ENCODE peak calls at places on chromosomes 3 and 15, in eight cellular contexts. K is activated naive CD4-positive, alpha-beta T cell; M is mesothelial cell of epicardium; W is fibroblast of lung; S is neuronal stem cell; H is cerebellum; U is A549; D is fibroblast of pulmonary artery. C is an unnamed sample.

GRCh38 chr15:37095993-37096877 is 4.1 kb downstream of the MEIS2 start:
- DNase-seq in K (no peak), M (no peak), W (no peak), S (peak; percentile 17), H (no peak), U (no peak), D (no peak), C (no peak)

GRCh38 chr15:63860161-63860954 is 26.6 kb upstream of the HERC1 start:
- DNase-seq in K (no peak), M (no peak), W (no peak), S (no peak), H (no peak), U (no peak), D (no peak), C (no peak)

GRCh38 chr3:120652896-120653545 is 29.0 kb downstream of the HGD start:
- DNase-seq in K (no peak), M (no peak), W (no peak), S (no peak), H (no peak), U (no peak), D (no peak), C (no peak)

GRCh38 chr3:123809597-123809996 is 74.5 kb downstream of the MYLK start:
- DNase-seq in K (no peak), M (no peak), W (no peak), S (no peak), H (no peak), U (no peak), D (peak; percentile 84), C (peak; percentile 69)

GRCh38 chr3:34837848-34838741 is 801.2 kb upstream of the ARPP21 start:
- DNase-seq in K (no peak), M (no peak), W (no peak), S (no peak), H (no peak), U (no peak), D (peak; percentile 31), C (no peak)

GRCh38 chr3:197507081-197507480 is 48.7 kb downstream of the BDH1 start:
- DNase-seq in K (no peak), M (no peak), W (no peak), S (no peak), H (no peak), U (no peak), D (no peak), C (no peak)

GRCh38 chr3:70233812-70234211 is 78.6 kb downstream of the MDFIC2 start:
- DNase-seq in K (no peak), M (no peak), W (no peak), S (no peak), H (no peak), U (no peak), D (no peak), C (no peak)

GRCh38 chr3:8658326-8659212 is 14.0 kb upstream of the SSUH2 start:
- DNase-seq in K (no peak), M (peak; percentile 37), W (peak; percentile 28), S (no peak), H (no peak), U (peak; percentile 81), D (peak; percentile 72), C (peak; percentile 87)

GRCh38 chr15:33292718-33293307 is 18.0 kb upstream of the RYR3 start:
- DNase-seq in K (no peak), M (peak; percentile 48), W (peak; percentile 65), S (peak; percentile 70), H (peak; percentile 13), U (peak; percentile 74), D (peak; percentile 69), C (peak; percentile 62)

GRCh38 chr3:197154-197855 is 742 bp downstream of the CHL1 start:
- DNase-seq in K (no peak), M (peak; percentile 19), W (no peak), S (peak; percentile 40), H (peak; percentile 35), U (no peak), D (no peak), C (no peak)

GRCh38 chr3:5285439-5285838 is 97.9 kb downstream of the EDEM1 start:
- DNase-seq in K (no peak), M (no peak), W (no peak), S (no peak), H (no peak), U (no peak), D (no peak), C (no peak)

GRCh38 chr3:170982733-170983132 is 43.8 kb downstream of the SLC2A2 start:
- DNase-seq in K (no peak), M (no peak), W (no peak), S (no peak), H (no peak), U (no peak), D (no peak), C (no peak)

GRCh38 chr3:191721390-191721801 is 260.4 kb downstream of the PYDC2 start:
- DNase-seq in K (no peak), M (no peak), W (no peak), S (no peak), H (no peak), U (no peak), D (peak; percentile 17), C (no peak)

GRCh38 chr3:107670991-107671390 is 148.2 kb downstream of the BBX start:
- DNase-seq in K (no peak), M (no peak), W (no peak), S (no peak), H (no peak), U (no peak), D (no peak), C (no peak)

GRCh38 chr15:78093242-78094020 is 1.1 kb downstream of the SH2D7 start:
- DNase-seq in K (no peak), M (no peak), W (peak; percentile 96), S (no peak), H (no peak), U (no peak), D (peak; percentile 90), C (peak; percentile 65)

GRCh38 chr15:42143356-42143755 is 13.1 kb downstream of the PLA2G4F start:
- DNase-seq in K (no peak), M (no peak), W (no peak), S (no peak), H (no peak), U (no peak), D (no peak), C (no peak)

GRCh38 chr3:188829577-188829976 is 342.2 kb upstream of the TPRG1 start:
- DNase-seq in K (no peak), M (no peak), W (no peak), S (no peak), H (no peak), U (no peak), D (no peak), C (no peak)

GRCh38 chr15:42528970-42529369 is 19.6 kb downstream of the LRRC57 start:
- DNase-seq in K (no peak), M (no peak), W (peak; percentile 66), S (no peak), H (no peak), U (no peak), D (no peak), C (no peak)

GRCh38 chr3:129563332-129563731 is 20.4 kb downstream of the H1-8 start:
- DNase-seq in K (no peak), M (no peak), W (no peak), S (no peak), H (no peak), U (no peak), D (no peak), C (no peak)

GRCh38 chr15:31487811-31488436 is 161.3 kb downstream of the KLF13 start:
- DNase-seq in K (no peak), M (no peak), W (peak; percentile 37), S (no peak), H (no peak), U (peak; percentile 29), D (peak; percentile 18), C (peak; percentile 40)

GRCh38 chr3:130405956-130406355 is 60.5 kb downstream of the COL6A5 start:
- DNase-seq in K (no peak), M (no peak), W (no peak), S (no peak), H (no peak), U (no peak), D (no peak), C (no peak)

GRCh38 chr3:26920579-26920978 is 298.0 kb downstream of the LRRC3B start:
- DNase-seq in K (no peak), M (no peak), W (no peak), S (peak; percentile 17), H (no peak), U (no peak), D (no peak), C (no peak)

GRCh38 chr3:108899530-108899929 is 54.1 kb downstream of the GUCA1C start:
- DNase-seq in K (no peak), M (no peak), W (no peak), S (no peak), H (no peak), U (no peak), D (no peak), C (no peak)

GRCh38 chr3:187186801-187187421 is 10.4 kb upstream of the RTP1 start:
- DNase-seq in K (no peak), M (no peak), W (peak; percentile 84), S (no peak), H (no peak), U (peak; percentile 22), D (peak; percentile 79), C (peak; percentile 89)

GRCh38 chr15:41241251-41241964 is 10.3 kb downstream of the CHP1 start:
- DNase-seq in K (no peak), M (no peak), W (no peak), S (no peak), H (peak; percentile 21), U (no peak), D (peak; percentile 29), C (no peak)

GRCh38 chr3:34005886-34006285 is 207.5 kb downstream of the PDCD6IP start:
- DNase-seq in K (no peak), M (no peak), W (peak; percentile 29), S (no peak), H (no peak), U (no peak), D (peak; percentile 31), C (peak; percentile 67)

GRCh38 chr3:143507735-143508580 is 340.3 kb downstream of the SLC9A9 start:
- DNase-seq in K (no peak), M (no peak), W (peak; percentile 70), S (no peak), H (no peak), U (peak; percentile 15), D (peak; percentile 64), C (peak; percentile 85)

GRCh38 chr15:25671132-25671531 is 192.0 kb downstream of the ATP10A start:
- DNase-seq in K (no peak), M (no peak), W (no peak), S (no peak), H (peak; percentile 20), U (no peak), D (no peak), C (no peak)

GRCh38 chr3:30098206-30098605 is 508.2 kb upstream of the TGFBR2 start:
- DNase-seq in K (no peak), M (no peak), W (no peak), S (no peak), H (no peak), U (no peak), D (no peak), C (no peak)

GRCh38 chr15:47553933-47554332 is 163.4 kb upstream of the SEMA6D start:
- DNase-seq in K (no peak), M (no peak), W (no peak), S (no peak), H (no peak), U (no peak), D (no peak), C (no peak)

GRCh38 chr3:62630664-62631063 is 244.6 kb downstream of the CADPS start:
- DNase-seq in K (no peak), M (no peak), W (no peak), S (no peak), H (no peak), U (no peak), D (no peak), C (no peak)